ENCODE peak calls at places on chromosomes 11 and 22, in four cellular contexts. One of them, this sample, is unnamed. For H3K9me3, the result is how much of the 10 kb centered on the place peaks cover.

GRCh38 chr11:34501962-34502361 is 11.6 kb downstream of the ELF5 start:
- DNase-seq in GM12878: no peak
- DNase-seq in HepG2: no peak
- DNase-seq in H1: no peak
- DNase-seq in this sample: no peak

GRCh38 chr22:38401336-38402084 is 53.5 kb downstream of the KCNJ4 start:
- DNase-seq in GM12878: no peak
- DNase-seq in H1: no peak
- DNase-seq in HepG2: peak
- DNase-seq in this sample: no peak

GRCh38 chr11:2194877-2195755 is 23.5 kb upstream of the TH start:
- DNase-seq in HepG2: peak
- DNase-seq in GM12878: no peak
- DNase-seq in H1: no peak
- DNase-seq in this sample: peak

GRCh38 chr11:34349882-34350281 is 7.9 kb downstream of the ABTB2 start:
- DNase-seq in GM12878: no peak
- DNase-seq in HepG2: no peak
- DNase-seq in H1: no peak
- DNase-seq in this sample: no peak

GRCh38 chr11:124879999-124880611 is 14.9 kb downstream of the ROBO3 start:
- DNase-seq in GM12878: no peak
- DNase-seq in H1: no peak
- DNase-seq in HepG2: no peak
- DNase-seq in this sample: no peak

GRCh38 chr11:32400196-32400595 is 35.1 kb downstream of the WT1 start:
- DNase-seq in H1: peak
- DNase-seq in GM12878: no peak
- DNase-seq in HepG2: no peak
- DNase-seq in this sample: no peak

GRCh38 chr11:12289667-12290476 is 87.5 kb upstream of the PARVA start:
- DNase-seq in HepG2: no peak
- DNase-seq in GM12878: no peak
- DNase-seq in H1: no peak
- DNase-seq in this sample: no peak

GRCh38 chr11:1171223-1171984 is 13.7 kb downstream of the MUC5AC start:
- DNase-seq in H1: no peak
- DNase-seq in HepG2: no peak
- DNase-seq in GM12878: no peak
- DNase-seq in this sample: no peak

GRCh38 chr11:12993626-12994025 is 15.5 kb upstream of the RASSF10 start:
- DNase-seq in HepG2: no peak
- DNase-seq in H1: no peak
- DNase-seq in GM12878: no peak
- DNase-seq in this sample: no peak

GRCh38 chr11:4467043-4467442 is 15.4 kb upstream of the OR52K1 start:
- DNase-seq in GM12878: peak
- DNase-seq in HepG2: no peak
- DNase-seq in H1: no peak
- DNase-seq in this sample: no peak

GRCh38 chr11:12179521-12179920 is 69.1 kb downstream of the MICAL2 start:
- DNase-seq in GM12878: no peak
- DNase-seq in HepG2: no peak
- DNase-seq in H1: no peak
- DNase-seq in this sample: no peak

GRCh38 chr11:126233391-126233790 is 21.8 kb downstream of the FAM118B start:
- DNase-seq in GM12878: no peak
- DNase-seq in HepG2: no peak
- DNase-seq in H1: no peak
- DNase-seq in this sample: no peak

GRCh38 chr11:102564110-102564509 is 33.6 kb upstream of the MMP7 start:
- DNase-seq in HepG2: peak
- DNase-seq in GM12878: no peak
- DNase-seq in H1: no peak
- DNase-seq in this sample: no peak

GRCh38 chr11:73578786-73579185 is 19.1 kb downstream of the FAM168A start:
- DNase-seq in GM12878: peak
- DNase-seq in H1: no peak
- DNase-seq in HepG2: peak
- DNase-seq in this sample: no peak

GRCh38 chr11:126973051-126973450 is 27.5 kb downstream of the KIRREL3 start:
- DNase-seq in HepG2: no peak
- DNase-seq in H1: no peak
- DNase-seq in GM12878: no peak
- DNase-seq in this sample: no peak

GRCh38 chr11:76189682-76190081 is 16.6 kb downstream of the WNT11 start:
- DNase-seq in GM12878: no peak
- DNase-seq in H1: no peak
- DNase-seq in HepG2: no peak
- DNase-seq in this sample: no peak

GRCh38 chr11:68517121-68517741 is 56.7 kb downstream of the PPP6R3 start:
- DNase-seq in HepG2: no peak
- DNase-seq in H1: no peak
- DNase-seq in GM12878: no peak
- DNase-seq in this sample: no peak

GRCh38 chr11:8932564-8933180 is at the start of gene C11orf16:
- DNase-seq in GM12878: no peak
- DNase-seq in HepG2: no peak
- DNase-seq in H1: no peak
- DNase-seq in this sample: no peak

GRCh38 chr11:118438314-118438931 is 2.1 kb downstream of the KMT2A start:
- DNase-seq in GM12878: no peak
- DNase-seq in H1: no peak
- DNase-seq in HepG2: no peak
- DNase-seq in this sample: no peak

GRCh38 chr11:67546852-67547251 is 23.6 kb upstream of the CABP2 start:
- DNase-seq in H1: no peak
- DNase-seq in HepG2: no peak
- DNase-seq in GM12878: no peak
- DNase-seq in this sample: no peak

GRCh38 chr11:47254381-47254780 is 3.4 kb upstream of the NR1H3 start:
- DNase-seq in H1: no peak
- DNase-seq in HepG2: no peak
- DNase-seq in GM12878: no peak
- DNase-seq in this sample: no peak

GRCh38 chr11:27902981-27903624 is 202.8 kb upstream of the BDNF start:
- DNase-seq in HepG2: no peak
- DNase-seq in H1: no peak
- DNase-seq in GM12878: no peak
- DNase-seq in this sample: no peak

GRCh38 chr11:108392364-108392763 is 75.0 kb downstream of the C11orf65 start:
- DNase-seq in H1: no peak
- DNase-seq in GM12878: no peak
- DNase-seq in HepG2: no peak
- DNase-seq in this sample: no peak

DNA sequence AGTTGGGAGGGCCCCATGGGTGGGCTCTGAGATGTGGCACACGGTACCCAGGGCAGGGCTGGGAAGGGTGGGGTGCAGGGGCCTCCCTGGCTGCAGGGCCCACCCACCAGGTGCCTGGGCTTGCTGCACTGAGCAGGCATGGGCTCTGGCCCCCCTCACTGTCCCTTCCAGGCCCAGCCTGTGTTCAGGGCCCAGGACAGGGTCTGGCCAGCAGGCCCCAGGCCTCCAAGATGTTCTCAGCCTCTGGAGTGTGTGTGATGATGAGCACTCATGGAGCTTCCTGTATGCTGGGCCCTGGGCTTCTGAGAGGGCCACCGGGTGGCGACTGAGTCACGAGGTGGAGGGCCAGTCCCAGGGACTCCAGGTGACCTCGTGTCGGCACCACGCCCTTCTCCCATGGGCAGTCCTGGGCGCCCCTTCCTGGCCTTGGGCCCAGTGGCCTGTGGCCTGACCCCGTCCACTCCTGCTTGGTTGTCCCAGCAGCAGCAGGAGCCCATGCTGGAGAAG is 55.9 kb upstream of the CCDC188 start:
- DNase-seq in H1: no peak
- DNase-seq in HepG2: no peak
- DNase-seq in GM12878: no peak
- DNase-seq in this sample: no peak
- H3K9ac ChIP-seq in H1: no peak
- H3K9ac ChIP-seq in HepG2: peak
- H3K9ac ChIP-seq in GM12878: peak
- H3K9ac ChIP-seq in this sample: peak

DNA sequence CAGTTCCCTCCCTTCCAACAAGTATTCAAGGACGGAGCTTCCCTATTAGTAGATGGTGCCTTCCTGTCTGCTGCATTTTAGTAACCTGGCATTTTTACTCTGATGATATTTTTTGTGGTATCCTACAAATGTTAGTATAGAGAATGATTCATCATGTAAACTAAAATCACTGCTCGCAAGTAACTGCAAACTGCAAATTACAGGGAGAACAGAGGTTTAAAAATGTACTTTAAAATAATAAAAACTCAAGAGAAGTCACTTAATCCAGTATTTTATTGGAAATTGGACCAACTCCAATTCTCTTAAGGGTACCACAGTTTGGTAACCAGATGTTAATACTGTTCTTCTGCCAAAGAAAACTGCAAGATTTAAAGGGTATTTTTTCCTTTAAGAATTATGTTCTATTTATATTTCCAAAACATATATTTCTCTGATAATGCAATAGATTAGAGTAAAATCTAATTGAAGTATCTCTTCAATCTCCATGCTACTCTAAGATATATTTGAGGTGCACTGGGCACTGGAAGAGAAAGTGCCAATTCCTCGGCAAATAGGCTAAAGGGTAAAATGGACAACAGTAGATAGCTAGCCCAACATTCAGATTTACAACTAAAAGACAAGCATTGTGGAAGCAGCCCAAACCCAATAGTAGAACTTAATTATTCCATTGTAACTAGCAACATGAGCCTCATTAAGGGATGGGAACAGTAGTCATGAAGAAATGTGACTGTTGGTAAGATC is 298.0 kb downstream of the TTC28 start:
- DNase-seq in GM12878: no peak
- DNase-seq in HepG2: no peak
- DNase-seq in H1: no peak
- DNase-seq in this sample: no peak
- TF ChIP-seq SUZ12 in GM12878: no peak
- TF ChIP-seq SUZ12 in HepG2: no peak
- TF ChIP-seq SUZ12 in H1: no peak
- TF ChIP-seq SUZ12 in this sample: no peak

GRCh38 chr22:48605125-48605524 is 1222.5 kb downstream of the BRD1 start:
- DNase-seq in H1: no peak
- DNase-seq in HepG2: no peak
- DNase-seq in GM12878: no peak
- DNase-seq in this sample: no peak
- H3K9me3 ChIP-seq in H1: under half
- H3K9me3 ChIP-seq in HepG2: under half
- H3K9me3 ChIP-seq in GM12878: under half
- H3K9me3 ChIP-seq in this sample: under half

DNA sequence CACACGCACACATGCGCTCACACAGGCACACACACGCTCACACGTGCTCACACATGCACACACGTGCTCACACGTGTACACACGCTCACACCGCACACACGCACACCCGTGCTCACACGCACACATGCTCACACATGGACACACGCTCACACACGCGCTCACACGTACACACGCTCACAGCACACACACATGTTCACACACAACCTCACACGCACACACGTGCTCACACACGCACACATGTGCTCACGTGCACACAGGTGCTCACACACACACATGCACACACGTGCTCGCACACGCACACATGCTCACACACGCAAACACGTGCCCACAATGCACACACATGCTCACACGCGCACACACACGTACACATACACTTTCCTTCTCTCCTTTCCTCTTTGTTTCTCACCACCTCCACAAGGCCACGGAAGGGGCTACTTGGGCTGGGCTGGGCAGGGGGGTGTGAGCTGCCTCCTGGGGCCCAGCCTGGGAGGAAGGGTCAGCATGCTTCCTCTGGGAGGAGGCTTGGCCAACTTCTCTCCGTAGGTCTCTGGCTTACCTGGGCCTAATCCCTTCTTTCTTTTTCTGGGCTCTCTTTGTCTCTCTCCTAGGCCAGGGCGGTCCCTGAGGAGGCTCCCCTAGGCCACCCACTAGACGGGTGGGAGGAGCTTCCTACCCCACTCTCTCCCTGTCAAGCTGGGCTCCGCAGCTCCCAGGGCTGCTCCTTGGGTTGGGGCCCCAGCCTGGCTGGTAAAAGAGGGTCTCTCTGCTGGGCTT is 34.5 kb upstream of the PARVG start:
- DNase-seq in GM12878: no peak
- DNase-seq in H1: no peak
- DNase-seq in HepG2: no peak
- DNase-seq in this sample: peak
- H3K9ac ChIP-seq in GM12878: no peak
- H3K9ac ChIP-seq in H1: peak
- H3K9ac ChIP-seq in HepG2: no peak
- H3K9ac ChIP-seq in this sample: peak

GRCh38 chr11:62392944-62393628 is 25.7 kb upstream of the SCGB1A1 start:
- DNase-seq in H1: no peak
- DNase-seq in HepG2: peak
- DNase-seq in GM12878: no peak
- DNase-seq in this sample: no peak
- TF ChIP-seq SUZ12 in H1: no peak
- TF ChIP-seq SUZ12 in HepG2: no peak
- TF ChIP-seq SUZ12 in GM12878: no peak
- TF ChIP-seq SUZ12 in this sample: no peak

This sample was measured in NT2/D1.